ENCODE peak calls at places on chromosomes 6 and 20, in nine cellular contexts. P is lower leg skin, X is fibroblast of pulmonary artery, F is astrocyte of the spinal cord, V is hepatocyte, M is fibroblast of lung, B is PC-9, Z is A549, K is mesendoderm. I is an unnamed sample.

GRCh38 chr6:156778615-156779205 is 1.5 kb downstream of the ARID1B start:
- DNase-seq in P (peak; percentile 46), X (peak; percentile 39), F (peak; percentile 50), V (peak; percentile 69), M (peak; percentile 56), B (peak; percentile 31), Z (peak; percentile 42), K (peak; percentile 64), I (peak; percentile 25)

GRCh38 chr6:37173573-37174195 is 3.7 kb downstream of the PIM1 start:
- DNase-seq in P (no peak), X (peak; percentile 38), F (no peak), V (no peak), M (no peak), B (no peak), Z (no peak), K (no peak), I (no peak)

GRCh38 chr20:16821211-16822089 is 73.3 kb downstream of the OTOR start:
- DNase-seq in P (no peak), X (peak; percentile 61), F (peak; percentile 7), V (peak; percentile 60), M (peak; percentile 14), B (peak; percentile 25), Z (peak; percentile 65), K (peak; percentile 72), I (peak; percentile 30)

GRCh38 chr6:161740486-161740885 is 466.6 kb upstream of the AGPAT4 start:
- DNase-seq in P (no peak), X (no peak), F (no peak), V (no peak), M (peak; percentile 5), B (no peak), Z (no peak), K (no peak), I (peak; percentile 33)

GRCh38 chr6:135323202-135323668 is 142.1 kb downstream of the MYB start:
- DNase-seq in P (no peak), X (no peak), F (no peak), V (no peak), M (peak; percentile 50), B (no peak), Z (no peak), K (peak; percentile 96), I (peak; percentile 100)

GRCh38 chr20:47815866-47816265 is 30.6 kb upstream of the SULF2 start:
- DNase-seq in P (no peak), X (no peak), F (no peak), V (no peak), M (no peak), B (no peak), Z (no peak), K (no peak), I (no peak)

GRCh38 chr20:12201289-12201991 is 283.7 kb downstream of the BTBD3 start:
- DNase-seq in P (no peak), X (peak; percentile 67), F (peak; percentile 15), V (peak; percentile 10), M (peak; percentile 7), B (no peak), Z (no peak), K (no peak), I (no peak)

GRCh38 chr6:27250277-27250954 is 2.9 kb downstream of the PRSS16 start:
- DNase-seq in P (no peak), X (no peak), F (no peak), V (no peak), M (no peak), B (no peak), Z (no peak), K (no peak), I (no peak)

GRCh38 chr6:137926207-137926731 is 59.2 kb downstream of the TNFAIP3 start:
- DNase-seq in P (no peak), X (peak; percentile 71), F (peak; percentile 80), V (peak; percentile 57), M (peak; percentile 97), B (peak; percentile 20), Z (no peak), K (peak; percentile 93), I (peak; percentile 57)

GRCh38 chr6:5112065-5112799 is 27.1 kb downstream of the PPP1R3G start:
- DNase-seq in P (no peak), X (peak; percentile 62), F (peak; percentile 22), V (no peak), M (peak; percentile 86), B (no peak), Z (peak; percentile 40), K (no peak), I (no peak)

GRCh38 chr6:16543491-16543890 is 217.8 kb downstream of the ATXN1 start:
- DNase-seq in P (no peak), X (no peak), F (no peak), V (no peak), M (peak; percentile 13), B (no peak), Z (no peak), K (no peak), I (no peak)

GRCh38 chr6:158481612-158482473 is 78.0 kb upstream of the TMEM181 start:
- DNase-seq in P (no peak), X (peak; percentile 53), F (peak; percentile 83), V (no peak), M (peak; percentile 85), B (peak; percentile 40), Z (peak; percentile 60), K (peak; percentile 22), I (no peak)

GRCh38 chr6:159756508-159756907 is 5.3 kb upstream of the ACAT2 start:
- DNase-seq in P (no peak), X (no peak), F (no peak), V (no peak), M (no peak), B (no peak), Z (no peak), K (no peak), I (no peak)

GRCh38 chr6:128710305-128710704 is 172.6 kb upstream of the LAMA2 start:
- DNase-seq in P (no peak), X (peak; percentile 35), F (peak; percentile 13), V (no peak), M (peak; percentile 59), B (no peak), Z (no peak), K (no peak), I (no peak)

DNA sequence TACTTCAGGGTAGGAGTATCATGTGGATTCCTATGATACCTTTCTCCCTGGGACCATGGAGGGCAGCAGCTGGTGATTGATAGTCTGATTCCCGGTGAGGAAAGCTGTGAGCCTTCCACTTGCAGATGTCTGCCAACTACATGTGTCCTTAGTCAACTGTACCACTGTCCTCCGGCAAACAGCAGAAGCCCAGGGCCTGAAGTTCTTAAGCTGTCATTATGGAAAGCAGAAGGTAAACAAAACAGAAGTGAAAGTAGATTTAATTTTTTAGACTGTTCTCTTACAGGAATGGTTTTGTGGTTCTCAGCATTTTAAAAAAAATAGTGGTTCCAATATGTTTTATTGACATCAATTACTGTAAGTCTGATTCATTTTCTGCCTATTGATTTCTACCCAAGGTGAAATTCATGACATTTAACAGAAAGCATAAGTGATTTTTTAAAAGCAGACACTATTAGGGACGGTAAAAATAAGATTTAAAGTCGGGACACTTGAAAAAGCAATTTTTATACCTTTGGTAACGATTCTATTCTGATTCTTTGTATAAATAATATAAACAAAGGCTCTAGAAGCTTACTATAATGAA is 36.6 kb downstream of the PTPN1 start:
- DNase-seq in P (no peak), X (no peak), F (no peak), V (no peak), M (no peak), B (no peak), Z (no peak), K (no peak), I (no peak)
- H3K4me3 ChIP-seq in P (no peak overlapping the region), X (no peak overlapping the region), F (no peak overlapping the region), V (no peak overlapping the region), M (no peak overlapping the region), B (no peak overlapping the region), Z (no peak overlapping the region), K (no peak overlapping the region), I (no peak overlapping the region)

GRCh38 chr6:25103603-25104002 is 167.8 kb upstream of the RIPOR2 start:
- DNase-seq in P (no peak), X (no peak), F (no peak), V (no peak), M (no peak), B (no peak), Z (no peak), K (no peak), I (peak; percentile 25)
- H3K4me3 ChIP-seq in P (no peak overlapping the region), X (no peak overlapping the region), F (no peak overlapping the region), V (no peak overlapping the region), M (no peak overlapping the region), B (no peak overlapping the region), Z (no peak overlapping the region), K (no peak overlapping the region), I (no peak overlapping the region)

DNA sequence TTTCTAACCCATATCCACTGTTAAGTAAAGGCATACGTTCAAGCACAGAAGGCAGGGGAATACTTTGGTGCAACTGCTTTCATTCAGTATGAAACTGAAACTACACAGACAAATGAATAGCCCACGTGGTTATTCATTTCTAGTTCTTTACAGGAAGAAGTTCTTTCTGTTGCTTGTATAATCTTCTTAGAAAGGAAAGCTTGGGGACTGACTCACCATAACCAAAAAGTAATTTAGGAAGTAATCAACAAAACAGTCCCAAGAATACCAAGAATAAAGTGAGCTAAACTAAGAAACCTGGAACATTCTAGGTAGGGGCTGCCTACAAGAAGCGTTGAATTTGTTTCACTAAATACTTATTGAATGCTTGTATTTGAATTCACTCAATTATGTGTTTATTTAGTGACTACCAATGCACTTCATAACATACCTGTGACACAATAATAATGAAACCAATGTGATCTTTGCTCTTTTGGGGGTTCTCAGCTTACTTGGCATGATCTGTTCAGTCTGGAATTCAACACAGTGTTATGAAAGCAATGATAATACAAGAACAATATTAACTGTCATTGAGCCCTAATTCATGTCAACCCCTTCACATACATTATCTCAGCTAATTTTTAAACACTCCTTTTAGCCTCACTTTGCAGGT is 25.1 kb upstream of the KIAA0408 start:
- DNase-seq in P (no peak), X (peak; percentile 51), F (peak; percentile 78), V (no peak), M (peak; percentile 80), B (no peak), Z (peak; percentile 23), K (no peak), I (peak; percentile 32)
- H3K4me3 ChIP-seq in P (no peak overlapping the region), X (peak overlapping the region; percentile 8), F (no peak overlapping the region), V (no peak overlapping the region), M (peak overlapping the region; percentile 8), B (peak overlapping the region; percentile 12), Z (peak overlapping the region; percentile 16), K (no peak overlapping the region), I (no peak overlapping the region)

GRCh38 chr6:41651246-41651961 is 13.1 kb downstream of the MDFI start:
- DNase-seq in P (no peak), X (no peak), F (no peak), V (no peak), M (no peak), B (no peak), Z (no peak), K (no peak), I (no peak)

GRCh38 chr6:41653642-41654432 is 15.6 kb downstream of the MDFI start:
- DNase-seq in P (no peak), X (no peak), F (no peak), V (no peak), M (no peak), B (no peak), Z (no peak), K (no peak), I (no peak)

GRCh38 chr6:41651962-41652657 is 13.8 kb downstream of the MDFI start:
- DNase-seq in P (no peak), X (no peak), F (no peak), V (no peak), M (no peak), B (no peak), Z (no peak), K (no peak), I (no peak)

GRCh38 chr6:41654433-41655020 is 16.3 kb downstream of the MDFI start:
- DNase-seq in P (no peak), X (no peak), F (no peak), V (no peak), M (no peak), B (no peak), Z (no peak), K (no peak), I (no peak)

GRCh38 chr6:41652876-41653641 is 14.8 kb downstream of the MDFI start:
- DNase-seq in P (no peak), X (no peak), F (peak; percentile 32), V (peak; percentile 53), M (no peak), B (peak; percentile 69), Z (no peak), K (no peak), I (no peak)
- H3K4me3 ChIP-seq in P (no peak overlapping the region), X (no peak overlapping the region), F (no peak overlapping the region), V (no peak overlapping the region), M (no peak overlapping the region), B (no peak overlapping the region), Z (no peak overlapping the region), K (no peak overlapping the region), I (no peak overlapping the region)